ENCODE peak calls at places on chromosomes 6 and 20, in seven cellular contexts. V, R, D, A, T, E and G are unnamed samples.

GRCh38 chr20:31414381-31414780 is 8.4 kb upstream of the DEFB121 start:
- DNase-seq in V (no peak), R (no peak), D (no peak), A (no peak), T (no peak), E (no peak), G (no peak)

GRCh38 chr6:42702200-42702599 is 20.2 kb downstream of the PRPH2 start:
- DNase-seq in V (no peak), R (no peak), D (no peak), A (peak), T (no peak), E (peak), G (no peak)

GRCh38 chr20:4961746-4962145 is 39.6 kb downstream of the SLC23A2 start:
- DNase-seq in V (peak), R (no peak), D (no peak), A (no peak), T (no peak), E (peak), G (no peak)

GRCh38 chr6:169008641-169009040 is 245.0 kb downstream of the THBS2 start:
- DNase-seq in V (no peak), R (peak), D (no peak), A (no peak), T (no peak), E (no peak), G (peak)

GRCh38 chr6:33430991-33431879 is 11.4 kb downstream of the SYNGAP1 start:
- DNase-seq in V (peak), R (peak), D (peak), A (no peak), T (peak), E (no peak), G (peak)

GRCh38 chr6:155954149-155954548 is 498.5 kb upstream of the NOX3 start:
- DNase-seq in V (no peak), R (no peak), D (no peak), A (no peak), T (no peak), E (no peak), G (no peak)

GRCh38 chr20:44648579-44648978 is 2.9 kb downstream of the ADA start:
- DNase-seq in V (no peak), R (peak), D (peak), A (no peak), T (no peak), E (no peak), G (no peak)

GRCh38 chr6:69887026-69887425 is 20.7 kb downstream of the COL19A1 start:
- DNase-seq in V (no peak), R (no peak), D (no peak), A (no peak), T (no peak), E (no peak), G (no peak)

GRCh38 chr6:143594647-143595046 is 83.1 kb upstream of the PHACTR2 start:
- DNase-seq in V (peak), R (no peak), D (no peak), A (no peak), T (no peak), E (no peak), G (no peak)

GRCh38 chr6:51322505-51322904 is 503.8 kb downstream of the TFAP2B start:
- DNase-seq in V (no peak), R (peak), D (no peak), A (no peak), T (no peak), E (no peak), G (no peak)

GRCh38 chr6:11810039-11810541 is 31.5 kb upstream of the ADTRP start:
- DNase-seq in V (peak), R (no peak), D (peak), A (peak), T (no peak), E (peak), G (no peak)

GRCh38 chr20:3995067-3995748 is 20.1 kb downstream of the RNF24 start:
- DNase-seq in V (no peak), R (peak), D (no peak), A (peak), T (no peak), E (peak), G (no peak)